ENCODE peak calls at places on chromosomes 3 and 15, in ten cellular contexts. One of them, this sample, is unnamed.

GRCh38 chr15:32956006-32956405 is 238.2 kb downstream of the GREM1 start:
- DNase-seq in fibroblast of the aortic adventitia: peak
- DNase-seq in posterior cingulate gyrus: no peak
- DNase-seq in astrocyte of the hippocampus: peak
- DNase-seq in EL: peak
- DNase-seq in NCI-H1105 treated with DMSO at 0.1 percent for 48 hours: peak
- DNase-seq in effector CD4-positive, alpha-beta T cell: no peak
- DNase-seq in astrocyte of the spinal cord: peak
- DNase-seq in RPMI7951: peak
- DNase-seq in cerebellum: no peak
- DNase-seq in this sample: no peak

GRCh38 chr15:41983621-41984571 is 11.5 kb upstream of the EHD4 start:
- DNase-seq in fibroblast of the aortic adventitia: no peak
- DNase-seq in posterior cingulate gyrus: no peak
- DNase-seq in astrocyte of the hippocampus: no peak
- DNase-seq in EL: no peak
- DNase-seq in NCI-H1105 treated with DMSO at 0.1 percent for 48 hours: no peak
- DNase-seq in effector CD4-positive, alpha-beta T cell: no peak
- DNase-seq in astrocyte of the spinal cord: no peak
- DNase-seq in RPMI7951: no peak
- DNase-seq in cerebellum: no peak
- DNase-seq in this sample: no peak

GRCh38 chr3:100106531-100107155 is 7.7 kb downstream of the FILIP1L start:
- DNase-seq in fibroblast of the aortic adventitia: peak
- DNase-seq in posterior cingulate gyrus: no peak
- DNase-seq in astrocyte of the hippocampus: peak
- DNase-seq in EL: peak
- DNase-seq in NCI-H1105 treated with DMSO at 0.1 percent for 48 hours: peak
- DNase-seq in effector CD4-positive, alpha-beta T cell: no peak
- DNase-seq in astrocyte of the spinal cord: peak
- DNase-seq in RPMI7951: peak
- DNase-seq in cerebellum: no peak
- DNase-seq in this sample: no peak

GRCh38 chr3:67401911-67402310 is 252.5 kb downstream of the SUCLG2 start:
- DNase-seq in fibroblast of the aortic adventitia: no peak
- DNase-seq in posterior cingulate gyrus: no peak
- DNase-seq in astrocyte of the hippocampus: no peak
- DNase-seq in EL: no peak
- DNase-seq in NCI-H1105 treated with DMSO at 0.1 percent for 48 hours: no peak
- DNase-seq in effector CD4-positive, alpha-beta T cell: no peak
- DNase-seq in astrocyte of the spinal cord: no peak
- DNase-seq in RPMI7951: no peak
- DNase-seq in cerebellum: no peak
- DNase-seq in this sample: no peak

GRCh38 chr3:123335007-123335670 is 113.8 kb downstream of the ADCY5 start:
- DNase-seq in fibroblast of the aortic adventitia: no peak
- DNase-seq in posterior cingulate gyrus: no peak
- DNase-seq in astrocyte of the hippocampus: no peak
- DNase-seq in EL: no peak
- DNase-seq in NCI-H1105 treated with DMSO at 0.1 percent for 48 hours: no peak
- DNase-seq in effector CD4-positive, alpha-beta T cell: no peak
- DNase-seq in astrocyte of the spinal cord: no peak
- DNase-seq in RPMI7951: no peak
- DNase-seq in cerebellum: no peak
- DNase-seq in this sample: no peak

GRCh38 chr15:46251873-46252272 is 617.0 kb downstream of the SQOR start:
- DNase-seq in fibroblast of the aortic adventitia: no peak
- DNase-seq in posterior cingulate gyrus: no peak
- DNase-seq in astrocyte of the hippocampus: no peak
- DNase-seq in EL: no peak
- DNase-seq in NCI-H1105 treated with DMSO at 0.1 percent for 48 hours: peak
- DNase-seq in effector CD4-positive, alpha-beta T cell: no peak
- DNase-seq in astrocyte of the spinal cord: no peak
- DNase-seq in RPMI7951: no peak
- DNase-seq in cerebellum: no peak
- DNase-seq in this sample: no peak

GRCh38 chr3:71050133-71050520 is 533.4 kb downstream of the FOXP1 start:
- DNase-seq in fibroblast of the aortic adventitia: peak
- DNase-seq in posterior cingulate gyrus: no peak
- DNase-seq in astrocyte of the hippocampus: peak
- DNase-seq in EL: peak
- DNase-seq in NCI-H1105 treated with DMSO at 0.1 percent for 48 hours: no peak
- DNase-seq in effector CD4-positive, alpha-beta T cell: no peak
- DNase-seq in astrocyte of the spinal cord: peak
- DNase-seq in RPMI7951: peak
- DNase-seq in cerebellum: no peak
- DNase-seq in this sample: no peak

GRCh38 chr3:65922441-65922840 is 116.3 kb downstream of the MAGI1 start:
- DNase-seq in fibroblast of the aortic adventitia: no peak
- DNase-seq in posterior cingulate gyrus: no peak
- DNase-seq in astrocyte of the hippocampus: no peak
- DNase-seq in EL: peak
- DNase-seq in NCI-H1105 treated with DMSO at 0.1 percent for 48 hours: no peak
- DNase-seq in effector CD4-positive, alpha-beta T cell: no peak
- DNase-seq in astrocyte of the spinal cord: no peak
- DNase-seq in RPMI7951: no peak
- DNase-seq in cerebellum: no peak
- DNase-seq in this sample: no peak

GRCh38 chr15:91625506-91625905 is 228.0 kb upstream of the SLCO3A1 start:
- DNase-seq in fibroblast of the aortic adventitia: no peak
- DNase-seq in posterior cingulate gyrus: no peak
- DNase-seq in astrocyte of the hippocampus: peak
- DNase-seq in EL: no peak
- DNase-seq in NCI-H1105 treated with DMSO at 0.1 percent for 48 hours: no peak
- DNase-seq in effector CD4-positive, alpha-beta T cell: no peak
- DNase-seq in astrocyte of the spinal cord: no peak
- DNase-seq in RPMI7951: peak
- DNase-seq in cerebellum: no peak
- DNase-seq in this sample: no peak

GRCh38 chr15:63514533-63514943 is 10.1 kb downstream of the USP3 start:
- DNase-seq in fibroblast of the aortic adventitia: peak
- DNase-seq in posterior cingulate gyrus: no peak
- DNase-seq in astrocyte of the hippocampus: no peak
- DNase-seq in EL: peak
- DNase-seq in NCI-H1105 treated with DMSO at 0.1 percent for 48 hours: no peak
- DNase-seq in effector CD4-positive, alpha-beta T cell: no peak
- DNase-seq in astrocyte of the spinal cord: peak
- DNase-seq in RPMI7951: peak
- DNase-seq in cerebellum: no peak
- DNase-seq in this sample: no peak

GRCh38 chr3:170614214-170614966 is 28.5 kb upstream of the SLC7A14 start:
- DNase-seq in fibroblast of the aortic adventitia: peak
- DNase-seq in posterior cingulate gyrus: peak
- DNase-seq in astrocyte of the hippocampus: peak
- DNase-seq in EL: peak
- DNase-seq in NCI-H1105 treated with DMSO at 0.1 percent for 48 hours: no peak
- DNase-seq in effector CD4-positive, alpha-beta T cell: no peak
- DNase-seq in astrocyte of the spinal cord: peak
- DNase-seq in RPMI7951: peak
- DNase-seq in cerebellum: peak
- DNase-seq in this sample: no peak

GRCh38 chr3:69326821-69327433 is 59.0 kb downstream of the FRMD4B start:
- DNase-seq in fibroblast of the aortic adventitia: no peak
- DNase-seq in posterior cingulate gyrus: no peak
- DNase-seq in astrocyte of the hippocampus: peak
- DNase-seq in EL: no peak
- DNase-seq in NCI-H1105 treated with DMSO at 0.1 percent for 48 hours: no peak
- DNase-seq in effector CD4-positive, alpha-beta T cell: no peak
- DNase-seq in astrocyte of the spinal cord: no peak
- DNase-seq in RPMI7951: no peak
- DNase-seq in cerebellum: no peak
- DNase-seq in this sample: no peak

GRCh38 chr3:194854290-194855024 is 168.8 kb downstream of the FAM43A start:
- DNase-seq in fibroblast of the aortic adventitia: no peak
- DNase-seq in posterior cingulate gyrus: no peak
- DNase-seq in astrocyte of the hippocampus: no peak
- DNase-seq in EL: no peak
- DNase-seq in NCI-H1105 treated with DMSO at 0.1 percent for 48 hours: no peak
- DNase-seq in effector CD4-positive, alpha-beta T cell: no peak
- DNase-seq in astrocyte of the spinal cord: no peak
- DNase-seq in RPMI7951: no peak
- DNase-seq in cerebellum: no peak
- DNase-seq in this sample: no peak

GRCh38 chr3:197793246-197793645 is 2.2 kb downstream of the LRCH3 start:
- DNase-seq in fibroblast of the aortic adventitia: peak
- DNase-seq in posterior cingulate gyrus: no peak
- DNase-seq in astrocyte of the hippocampus: no peak
- DNase-seq in EL: peak
- DNase-seq in NCI-H1105 treated with DMSO at 0.1 percent for 48 hours: no peak
- DNase-seq in effector CD4-positive, alpha-beta T cell: no peak
- DNase-seq in astrocyte of the spinal cord: peak
- DNase-seq in RPMI7951: peak
- DNase-seq in cerebellum: no peak
- DNase-seq in this sample: no peak

GRCh38 chr15:65338823-65339222 is 34.3 kb downstream of the RNU5B-1 start:
- DNase-seq in fibroblast of the aortic adventitia: no peak
- DNase-seq in posterior cingulate gyrus: no peak
- DNase-seq in astrocyte of the hippocampus: no peak
- DNase-seq in EL: no peak
- DNase-seq in NCI-H1105 treated with DMSO at 0.1 percent for 48 hours: no peak
- DNase-seq in effector CD4-positive, alpha-beta T cell: no peak
- DNase-seq in astrocyte of the spinal cord: no peak
- DNase-seq in RPMI7951: no peak
- DNase-seq in cerebellum: no peak
- DNase-seq in this sample: no peak

GRCh38 chr3:61464785-61465184 is 96.6 kb upstream of the PTPRG start:
- DNase-seq in fibroblast of the aortic adventitia: no peak
- DNase-seq in posterior cingulate gyrus: no peak
- DNase-seq in astrocyte of the hippocampus: no peak
- DNase-seq in EL: no peak
- DNase-seq in NCI-H1105 treated with DMSO at 0.1 percent for 48 hours: peak
- DNase-seq in effector CD4-positive, alpha-beta T cell: no peak
- DNase-seq in astrocyte of the spinal cord: no peak
- DNase-seq in RPMI7951: no peak
- DNase-seq in cerebellum: no peak
- DNase-seq in this sample: no peak

This sample was measured in T-helper 9 cell.